ENCODE peak calls at places on chromosomes 3 and 15, in four cellular contexts. R is H9, F is fibroblast of lung, H is mammary epithelial cell. Y is an unnamed sample. For H3K9me3 and H3K79me2, the result is how much of the 10 kb centered on the place peaks cover.

GRCh38 chr3:156691920-156692319 is 17.5 kb downstream of the TIPARP start:
- DNase-seq in R (no peak), F (peak), H (peak), Y (no peak)

GRCh38 chr15:90519688-90520087 is 10.0 kb upstream of the CRTC3 start:
- DNase-seq in R (no peak), F (peak), H (peak), Y (no peak)

GRCh38 chr3:56711344-56711743 is 28.3 kb upstream of the TASOR start:
- DNase-seq in R (no peak), F (no peak), H (no peak), Y (no peak)

GRCh38 chr15:38941399-38941953 is 376.9 kb upstream of the RASGRP1 start:
- DNase-seq in R (no peak), F (peak), H (peak), Y (no peak)

GRCh38 chr15:83288381-83288801 is 3.9 kb upstream of the BNC1 start:
- DNase-seq in R (peak), F (no peak), H (peak), Y (peak)

GRCh38 chr3:17974206-17974841 is 231.9 kb upstream of the TBC1D5 start:
- DNase-seq in R (no peak), F (no peak), H (no peak), Y (peak)

GRCh38 chr3:46928297-46928696 is 48.2 kb downstream of the CCDC12 start:
- DNase-seq in R (no peak), F (no peak), H (no peak), Y (no peak)

GRCh38 chr15:49678655-49679054 is 57.8 kb downstream of the DTWD1 start:
- DNase-seq in R (no peak), F (no peak), H (no peak), Y (no peak)

GRCh38 chr15:60397772-60398445 is at the start of gene ANXA2:
- DNase-seq in R (peak), F (peak), H (peak), Y (peak)

GRCh38 chr3:86938706-86939105 is 52.2 kb downstream of the VGLL3 start:
- DNase-seq in R (no peak), F (peak), H (no peak), Y (peak)

GRCh38 chr15:28989239-28989830 is 103.6 kb downstream of the APBA2 start:
- DNase-seq in R (peak), F (no peak), H (no peak), Y (no peak)

GRCh38 chr3:113214917-113215595 is 3.7 kb downstream of the BOC start:
- DNase-seq in R (no peak), F (peak), H (no peak), Y (no peak)

GRCh38 chr3:2024037-2024436 is 74.6 kb upstream of the CNTN4 start:
- DNase-seq in R (no peak), F (peak), H (no peak), Y (no peak)

GRCh38 chr3:36178018-36178417 is 202.3 kb upstream of the STAC start:
- DNase-seq in R (no peak), F (no peak), H (no peak), Y (no peak)

GRCh38 chr15:67037694-67038093 is 27.7 kb upstream of the SMAD3 start:
- DNase-seq in R (no peak), F (no peak), H (no peak), Y (no peak)

GRCh38 chr3:9180764-9181117 is 68.7 kb downstream of the SRGAP3 start:
- DNase-seq in R (no peak), F (no peak), H (no peak), Y (no peak)

GRCh38 chr15:49037546-49037940 is 8.7 kb downstream of the SECISBP2L start:
- DNase-seq in R (no peak), F (no peak), H (no peak), Y (no peak)

GRCh38 chr3:42161050-42161935 is 70.1 kb downstream of the TRAK1 start:
- DNase-seq in R (no peak), F (peak), H (no peak), Y (peak)

GRCh38 chr3:72180405-72180804 is 395.5 kb upstream of the PROK2 start:
- DNase-seq in R (no peak), F (no peak), H (no peak), Y (no peak)

DNA sequence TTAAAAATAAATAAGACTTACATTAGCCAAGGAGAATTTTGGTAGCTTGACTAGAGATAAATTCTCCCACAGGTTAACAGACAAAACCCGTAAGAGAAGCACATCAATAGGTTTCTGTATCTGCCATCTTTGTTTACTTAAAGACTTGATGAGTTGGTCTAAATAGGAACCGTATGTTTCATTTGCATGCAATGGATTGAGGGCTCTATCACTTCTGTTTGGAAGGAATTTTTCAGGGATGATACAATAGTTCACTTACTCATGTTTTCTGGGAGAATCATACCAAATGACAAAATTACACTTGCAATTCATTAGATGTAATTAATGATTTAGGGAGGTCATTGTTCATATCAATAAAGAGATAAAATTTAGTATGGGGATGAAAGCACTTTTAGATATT is 631.5 kb upstream of the NR2F2 start:
- DNase-seq in R (no peak), F (no peak), H (no peak), Y (no peak)
- H3K9me3 ChIP-seq in R (under half), F (under half), H (under half), Y (under half)

GRCh38 chr3:192870785-192871184 is 46.9 kb downstream of the MB21D2 start:
- DNase-seq in R (no peak), F (no peak), H (no peak), Y (no peak)
- H3K79me2 ChIP-seq in R (under half), F (under half), H (under half), Y (under half)

DNA sequence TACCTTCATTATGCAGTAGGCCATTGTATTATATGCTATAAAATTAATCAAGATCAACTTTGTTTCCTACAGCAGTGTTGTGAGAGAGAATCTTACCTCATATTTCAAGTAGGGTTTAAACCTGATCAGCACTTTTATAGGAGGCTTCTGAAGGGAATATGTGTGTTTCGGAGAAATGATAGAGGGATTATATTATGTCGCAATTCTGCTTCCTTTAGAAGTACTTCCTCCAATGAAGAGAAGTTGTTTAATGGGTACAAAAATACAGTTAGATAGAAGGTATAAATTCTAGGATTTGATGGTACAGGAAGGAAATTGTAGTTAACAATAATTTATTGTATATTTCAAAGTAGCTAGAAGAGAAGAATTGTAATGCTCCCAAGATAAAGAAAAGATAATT is 54.9 kb downstream of the NSUN3 start:
- DNase-seq in R (no peak), F (no peak), H (no peak), Y (no peak)
- H3K9me3 ChIP-seq in R (under half), F (under half), H (under half), Y (under half)

GRCh38 chr3:43328653-43329052 is 42.3 kb downstream of the SNRK start:
- DNase-seq in R (no peak), F (no peak), H (peak), Y (no peak)

GRCh38 chr3:43323541-43323940 is 37.2 kb downstream of the SNRK start:
- DNase-seq in R (no peak), F (no peak), H (no peak), Y (no peak)

GRCh38 chr3:43330981-43331380 is 44.6 kb downstream of the SNRK start:
- DNase-seq in R (no peak), F (peak), H (no peak), Y (no peak)

DNA sequence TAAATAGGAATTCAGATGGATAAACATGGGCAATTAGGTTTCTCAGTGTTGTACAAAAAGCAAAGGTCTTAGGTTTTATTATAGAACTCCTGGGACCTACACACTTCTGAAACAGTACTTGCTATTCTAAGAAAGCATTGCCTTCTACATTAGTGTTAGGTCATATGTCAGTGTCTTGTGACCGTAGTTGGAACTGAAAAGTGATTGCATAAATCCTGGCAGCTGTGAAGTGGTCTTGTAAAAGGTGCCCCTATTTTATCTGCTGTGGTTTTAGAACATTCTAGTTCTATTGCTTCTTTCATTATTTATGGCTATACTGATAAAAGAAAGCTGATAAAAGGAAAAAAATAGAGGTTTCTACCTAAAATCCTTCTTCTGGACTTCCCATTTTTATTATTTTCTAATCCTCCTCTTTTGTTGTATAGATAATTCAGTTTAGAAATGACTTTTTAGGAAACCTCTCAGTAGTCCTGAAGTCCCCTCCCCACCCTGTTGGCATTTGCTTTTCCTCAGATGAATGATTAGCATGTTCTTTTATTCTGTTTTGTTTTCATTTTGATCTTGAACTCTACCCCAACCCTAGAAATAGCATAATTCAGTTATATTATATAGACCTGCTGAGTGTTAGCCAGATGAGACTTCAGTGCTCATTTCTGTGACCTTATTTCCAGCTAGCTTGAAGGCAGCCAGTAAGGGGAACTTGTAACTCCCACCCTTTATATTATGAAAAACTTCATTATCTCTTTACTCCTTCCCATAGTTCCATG is 41.0 kb downstream of the SNRK start:
- DNase-seq in R (no peak), F (peak), H (no peak), Y (no peak)
- H3K79me2 ChIP-seq in R (under half), F (under half), H (half or more), Y (under half)

GRCh38 chr15:97521894-97522293 is 438.6 kb upstream of the ARRDC4 start:
- DNase-seq in R (no peak), F (peak), H (no peak), Y (no peak)
- H3K9me3 ChIP-seq in R (under half), F (under half), H (under half), Y (under half)